ENCODE peak calls at places on chromosomes 16 and 17, in eight cellular contexts. One of them, this sample, is unnamed.

GRCh38 chr17:522912-523311 is 170.3 kb upstream of the RPH3AL start:
- DNase-seq in lower lobe of right lung: no peak
- DNase-seq in erythroblast: no peak
- DNase-seq in H9: peak
- DNase-seq in effector memory CD4-positive, alpha-beta T cell: no peak
- DNase-seq in stimulated activated CD8-positive, alpha-beta memory T cell treated with anti-CD3 and anti-CD28 coated beads, Interleukin-2, amount 100 ng/mL, for 48 hours: no peak
- DNase-seq in Calu3: no peak
- DNase-seq in GM12892: no peak
- DNase-seq in this sample: no peak

GRCh38 chr17:66337268-66337667 is 34.9 kb downstream of the PRKCA start:
- DNase-seq in lower lobe of right lung: no peak
- DNase-seq in erythroblast: no peak
- DNase-seq in H9: no peak
- DNase-seq in effector memory CD4-positive, alpha-beta T cell: no peak
- DNase-seq in stimulated activated CD8-positive, alpha-beta memory T cell treated with anti-CD3 and anti-CD28 coated beads, Interleukin-2, amount 100 ng/mL, for 48 hours: no peak
- DNase-seq in Calu3: no peak
- DNase-seq in GM12892: no peak
- DNase-seq in this sample: no peak

GRCh38 chr16:48223490-48223889 is 20.6 kb upstream of the LONP2 start:
- DNase-seq in lower lobe of right lung: no peak
- DNase-seq in erythroblast: peak
- DNase-seq in H9: no peak
- DNase-seq in effector memory CD4-positive, alpha-beta T cell: no peak
- DNase-seq in stimulated activated CD8-positive, alpha-beta memory T cell treated with anti-CD3 and anti-CD28 coated beads, Interleukin-2, amount 100 ng/mL, for 48 hours: no peak
- DNase-seq in Calu3: no peak
- DNase-seq in GM12892: no peak
- DNase-seq in this sample: no peak

GRCh38 chr17:43613911-43614310 is 47.8 kb downstream of the MEOX1 start:
- DNase-seq in lower lobe of right lung: no peak
- DNase-seq in erythroblast: no peak
- DNase-seq in H9: no peak
- DNase-seq in effector memory CD4-positive, alpha-beta T cell: no peak
- DNase-seq in stimulated activated CD8-positive, alpha-beta memory T cell treated with anti-CD3 and anti-CD28 coated beads, Interleukin-2, amount 100 ng/mL, for 48 hours: no peak
- DNase-seq in Calu3: no peak
- DNase-seq in GM12892: no peak
- DNase-seq in this sample: peak

GRCh38 chr17:9436629-9437028 is 139.0 kb downstream of the STX8 start:
- DNase-seq in lower lobe of right lung: no peak
- DNase-seq in erythroblast: no peak
- DNase-seq in H9: no peak
- DNase-seq in effector memory CD4-positive, alpha-beta T cell: no peak
- DNase-seq in stimulated activated CD8-positive, alpha-beta memory T cell treated with anti-CD3 and anti-CD28 coated beads, Interleukin-2, amount 100 ng/mL, for 48 hours: no peak
- DNase-seq in Calu3: no peak
- DNase-seq in GM12892: no peak
- DNase-seq in this sample: peak

GRCh38 chr16:30649725-30650368 is 913 bp upstream of the PRR14 start:
- DNase-seq in lower lobe of right lung: no peak
- DNase-seq in erythroblast: no peak
- DNase-seq in H9: no peak
- DNase-seq in effector memory CD4-positive, alpha-beta T cell: no peak
- DNase-seq in stimulated activated CD8-positive, alpha-beta memory T cell treated with anti-CD3 and anti-CD28 coated beads, Interleukin-2, amount 100 ng/mL, for 48 hours: peak
- DNase-seq in Calu3: no peak
- DNase-seq in GM12892: no peak
- DNase-seq in this sample: no peak

GRCh38 chr17:38893612-38894011 is 23.8 kb downstream of the LASP1 start:
- DNase-seq in lower lobe of right lung: peak
- DNase-seq in erythroblast: no peak
- DNase-seq in H9: peak
- DNase-seq in effector memory CD4-positive, alpha-beta T cell: no peak
- DNase-seq in stimulated activated CD8-positive, alpha-beta memory T cell treated with anti-CD3 and anti-CD28 coated beads, Interleukin-2, amount 100 ng/mL, for 48 hours: peak
- DNase-seq in Calu3: no peak
- DNase-seq in GM12892: no peak
- DNase-seq in this sample: no peak

GRCh38 chr16:48047755-48048154 is 108.0 kb downstream of the ABCC12 start:
- DNase-seq in lower lobe of right lung: no peak
- DNase-seq in erythroblast: no peak
- DNase-seq in H9: no peak
- DNase-seq in effector memory CD4-positive, alpha-beta T cell: no peak
- DNase-seq in stimulated activated CD8-positive, alpha-beta memory T cell treated with anti-CD3 and anti-CD28 coated beads, Interleukin-2, amount 100 ng/mL, for 48 hours: no peak
- DNase-seq in Calu3: no peak
- DNase-seq in GM12892: no peak
- DNase-seq in this sample: no peak

GRCh38 chr17:60391419-60392041 is 403 bp downstream of the USP32 start:
- DNase-seq in lower lobe of right lung: no peak
- DNase-seq in erythroblast: no peak
- DNase-seq in H9: no peak
- DNase-seq in effector memory CD4-positive, alpha-beta T cell: no peak
- DNase-seq in stimulated activated CD8-positive, alpha-beta memory T cell treated with anti-CD3 and anti-CD28 coated beads, Interleukin-2, amount 100 ng/mL, for 48 hours: no peak
- DNase-seq in Calu3: no peak
- DNase-seq in GM12892: no peak
- DNase-seq in this sample: no peak

GRCh38 chr16:83037884-83038283 is 411.1 kb downstream of the CDH13 start:
- DNase-seq in lower lobe of right lung: no peak
- DNase-seq in erythroblast: no peak
- DNase-seq in H9: no peak
- DNase-seq in effector memory CD4-positive, alpha-beta T cell: no peak
- DNase-seq in stimulated activated CD8-positive, alpha-beta memory T cell treated with anti-CD3 and anti-CD28 coated beads, Interleukin-2, amount 100 ng/mL, for 48 hours: no peak
- DNase-seq in Calu3: no peak
- DNase-seq in GM12892: no peak
- DNase-seq in this sample: no peak

GRCh38 chr16:89921699-89922476 is 1.3 kb upstream of the TUBB3 start:
- DNase-seq in lower lobe of right lung: no peak
- DNase-seq in erythroblast: peak
- DNase-seq in H9: peak
- DNase-seq in effector memory CD4-positive, alpha-beta T cell: no peak
- DNase-seq in stimulated activated CD8-positive, alpha-beta memory T cell treated with anti-CD3 and anti-CD28 coated beads, Interleukin-2, amount 100 ng/mL, for 48 hours: no peak
- DNase-seq in Calu3: peak
- DNase-seq in GM12892: no peak
- DNase-seq in this sample: peak

GRCh38 chr16:85055503-85056210 is 28.1 kb downstream of the KIAA0513 start:
- DNase-seq in lower lobe of right lung: peak
- DNase-seq in erythroblast: peak
- DNase-seq in H9: no peak
- DNase-seq in effector memory CD4-positive, alpha-beta T cell: peak
- DNase-seq in stimulated activated CD8-positive, alpha-beta memory T cell treated with anti-CD3 and anti-CD28 coated beads, Interleukin-2, amount 100 ng/mL, for 48 hours: peak
- DNase-seq in Calu3: no peak
- DNase-seq in GM12892: no peak
- DNase-seq in this sample: peak

GRCh38 chr17:29825604-29826003 is 104.4 kb downstream of the SSH2 start:
- DNase-seq in lower lobe of right lung: no peak
- DNase-seq in erythroblast: no peak
- DNase-seq in H9: no peak
- DNase-seq in effector memory CD4-positive, alpha-beta T cell: no peak
- DNase-seq in stimulated activated CD8-positive, alpha-beta memory T cell treated with anti-CD3 and anti-CD28 coated beads, Interleukin-2, amount 100 ng/mL, for 48 hours: no peak
- DNase-seq in Calu3: peak
- DNase-seq in GM12892: no peak
- DNase-seq in this sample: no peak

GRCh38 chr17:78185981-78186688 is 717 bp downstream of the TK1 start:
- DNase-seq in lower lobe of right lung: peak
- DNase-seq in erythroblast: peak
- DNase-seq in H9: no peak
- DNase-seq in effector memory CD4-positive, alpha-beta T cell: no peak
- DNase-seq in stimulated activated CD8-positive, alpha-beta memory T cell treated with anti-CD3 and anti-CD28 coated beads, Interleukin-2, amount 100 ng/mL, for 48 hours: no peak
- DNase-seq in Calu3: peak
- DNase-seq in GM12892: no peak
- DNase-seq in this sample: no peak

GRCh38 chr16:85557083-85557975 is 55.8 kb upstream of the GSE1 start:
- DNase-seq in lower lobe of right lung: no peak
- DNase-seq in erythroblast: peak
- DNase-seq in H9: no peak
- DNase-seq in effector memory CD4-positive, alpha-beta T cell: peak
- DNase-seq in stimulated activated CD8-positive, alpha-beta memory T cell treated with anti-CD3 and anti-CD28 coated beads, Interleukin-2, amount 100 ng/mL, for 48 hours: peak
- DNase-seq in Calu3: peak
- DNase-seq in GM12892: no peak
- DNase-seq in this sample: peak

GRCh38 chr17:79451167-79451566 is 159.7 kb downstream of the RBFOX3 start:
- DNase-seq in lower lobe of right lung: no peak
- DNase-seq in erythroblast: no peak
- DNase-seq in H9: no peak
- DNase-seq in effector memory CD4-positive, alpha-beta T cell: no peak
- DNase-seq in stimulated activated CD8-positive, alpha-beta memory T cell treated with anti-CD3 and anti-CD28 coated beads, Interleukin-2, amount 100 ng/mL, for 48 hours: no peak
- DNase-seq in Calu3: no peak
- DNase-seq in GM12892: no peak
- DNase-seq in this sample: no peak

GRCh38 chr16:71626018-71626857 is at the start of gene MARVELD3:
- DNase-seq in lower lobe of right lung: peak
- DNase-seq in erythroblast: peak
- DNase-seq in H9: peak
- DNase-seq in effector memory CD4-positive, alpha-beta T cell: no peak
- DNase-seq in stimulated activated CD8-positive, alpha-beta memory T cell treated with anti-CD3 and anti-CD28 coated beads, Interleukin-2, amount 100 ng/mL, for 48 hours: no peak
- DNase-seq in Calu3: peak
- DNase-seq in GM12892: peak
- DNase-seq in this sample: no peak

This sample was measured in fibroblast of the aortic adventitia.